ENCODE peak calls at places on chromosomes 7 and 10, in four cellular contexts. A is right atrium auricular region, O is RWPE2, C is testis. G is an unnamed sample. For H3K4me1, the result is how much of the 10 kb centered on the place peaks cover.

GRCh38 chr7:97973206-97973658 is 16.8 kb downstream of the OCM2 start:
- DNase-seq in C (peak), O (no peak), A (no peak), G (no peak)

GRCh38 chr10:5557799-5558771 is 33.3 kb downstream of the CALML3 start:
- DNase-seq in C (no peak), O (no peak), A (no peak), G (peak)

GRCh38 chr10:62637249-62638061 is 167.1 kb upstream of the ADO start:
- DNase-seq in O (no peak), A (no peak), C (no peak), G (no peak)

GRCh38 chr7:139823855-139824670 is 5.0 kb upstream of the TBXAS1 start:
- DNase-seq in O (no peak), C (no peak), A (no peak), G (peak)

GRCh38 chr10:14181197-14181936 is 149.4 kb downstream of the FRMD4A start:
- DNase-seq in A (no peak), C (no peak), O (no peak), G (no peak)

GRCh38 chr7:18049262-18049661 is 21.6 kb upstream of the PRPS1L1 start:
- DNase-seq in C (no peak), A (no peak), O (no peak), G (no peak)

GRCh38 chr10:21449288-21449966 is 76.1 kb downstream of the SKIDA1 start:
- DNase-seq in C (no peak), O (no peak), A (no peak), G (no peak)

GRCh38 chr7:158407581-158408331 is 179.9 kb downstream of the PTPRN2 start:
- DNase-seq in O (no peak), A (no peak), C (no peak), G (no peak)

GRCh38 chr10:89283988-89284475 is 17.8 kb upstream of the IFIT2 start:
- DNase-seq in C (peak), O (no peak), A (peak), G (peak)

GRCh38 chr7:42454006-42454405 is 217.0 kb upstream of the GLI3 start:
- DNase-seq in C (no peak), A (no peak), O (no peak), G (peak)

GRCh38 chr10:35523670-35524225 is 81.4 kb upstream of the GJD4 start:
- DNase-seq in O (no peak), A (no peak), C (no peak), G (no peak)

GRCh38 chr7:24834150-24834798 is 77.0 kb upstream of the GSDME start:
- DNase-seq in O (no peak), C (no peak), A (no peak), G (no peak)

GRCh38 chr7:27071622-27072390 is 24.0 kb downstream of the HOXA1 start:
- DNase-seq in C (no peak), A (no peak), O (no peak), G (no peak)

GRCh38 chr10:82572686-82573226 is 697.8 kb downstream of the NRG3 start:
- DNase-seq in C (no peak), A (no peak), O (no peak), G (no peak)

GRCh38 chr7:50667338-50667737 is 102.1 kb upstream of the DDC start:
- DNase-seq in A (no peak), C (no peak), O (no peak), G (peak)

GRCh38 chr7:28759373-28760013 is 198.6 kb downstream of the TRIL start:
- DNase-seq in A (no peak), O (no peak), C (no peak), G (no peak)

GRCh38 chr10:25142465-25142864 is 32.3 kb upstream of the GPR158 start:
- DNase-seq in C (no peak), A (no peak), O (no peak), G (no peak)

GRCh38 chr7:37211097-37211496 is 237.6 kb downstream of the ELMO1 start:
- DNase-seq in O (no peak), A (peak), C (peak), G (peak)

GRCh38 chr7:105014725-105015630 is 973 bp downstream of the KMT2E start:
- DNase-seq in O (no peak), A (no peak), C (peak), G (peak)

GRCh38 chr10:73785721-73786511 is 510 bp downstream of the ZSWIM8 start:
- DNase-seq in A (no peak), C (peak), O (no peak), G (no peak)

GRCh38 chr10:35340975-35341374 is 4.7 kb downstream of the CCNY start:
- DNase-seq in C (no peak), A (no peak), O (no peak), G (no peak)

GRCh38 chr7:8418627-8419245 is 14.7 kb upstream of the NXPH1 start:
- DNase-seq in C (peak), O (no peak), A (no peak), G (no peak)

GRCh38 chr10:104824378-104825006 is 183.4 kb downstream of the SORCS3 start:
- DNase-seq in O (no peak), A (no peak), C (peak), G (no peak)

GRCh38 chr7:142891490-142892082 is 6.0 kb upstream of the TRPV6 start:
- DNase-seq in A (no peak), O (no peak), C (no peak), G (no peak)

GRCh38 chr10:42583828-42584227 is 54.5 kb downstream of the ZNF33B start:
- DNase-seq in A (no peak), O (no peak), C (no peak), G (no peak)

GRCh38 chr7:36391436-36392198 is 2.0 kb downstream of the ANLN start:
- DNase-seq in A (no peak), C (no peak), O (no peak), G (no peak)

GRCh38 chr7:82327898-82328297 is 115.7 kb downstream of the CACNA2D1 start:
- DNase-seq in C (no peak), A (no peak), O (no peak), G (no peak)

GRCh38 chr10:22693860-22694259 is 20.5 kb downstream of the PIP4K2A start:
- DNase-seq in C (no peak), O (no peak), A (no peak), G (no peak)

GRCh38 chr7:33750177-33750576 is 155.2 kb upstream of the BMPER start:
- DNase-seq in O (no peak), C (no peak), A (no peak), G (no peak)

GRCh38 chr7:127943541-127944521 is 87.4 kb downstream of the LRRC4 start:
- DNase-seq in A (no peak), C (peak), O (no peak), G (no peak)

GRCh38 chr10:6259153-6259552 is 56.4 kb downstream of the PFKFB3 start:
- DNase-seq in A (no peak), C (no peak), O (no peak), G (no peak)

GRCh38 chr10:124417846-124418725 is 637 bp downstream of the OAT start:
- DNase-seq in A (peak), C (peak), O (peak), G (peak)

GRCh38 chr7:24477807-24478655 is 95.2 kb upstream of the PALS2 start:
- DNase-seq in O (no peak), A (peak), C (no peak), G (peak)

GRCh38 chr10:110149259-110149658 is 58.1 kb upstream of the MXI1 start:
- DNase-seq in A (no peak), C (no peak), O (no peak), G (no peak)

GRCh38 chr10:24254180-24254579 is 45.2 kb downstream of the KIAA1217 start:
- DNase-seq in O (no peak), A (no peak), C (no peak), G (no peak)

GRCh38 chr10:79274279-79275104 is 72.8 kb upstream of the PPIF start:
- DNase-seq in C (peak), A (peak), O (no peak), G (peak)

GRCh38 chr7:133712544-133712943 is 414.6 kb upstream of the LRGUK start:
- DNase-seq in O (no peak), A (no peak), C (no peak), G (no peak)

GRCh38 chr7:151833691-151834090 is 43.2 kb downstream of the PRKAG2 start:
- DNase-seq in O (peak), C (no peak), A (no peak), G (no peak)

GRCh38 chr7:33849004-33849403 is 56.3 kb upstream of the BMPER start:
- DNase-seq in A (no peak), C (no peak), O (no peak), G (no peak)

GRCh38 chr10:72240371-72240770 is 24.3 kb upstream of the ASCC1 start:
- DNase-seq in O (no peak), C (no peak), A (no peak), G (no peak)
- H3K4me1 ChIP-seq in O (under half), C (under half), A (under half), G (under half)

GRCh38 chr7:31071316-31071715 is 19.2 kb downstream of the ADCYAP1R1 start:
- DNase-seq in O (no peak), C (peak), A (no peak), G (peak)
- H3K4me1 ChIP-seq in O (under half), C (under half), A (under half), G (under half)

DNA sequence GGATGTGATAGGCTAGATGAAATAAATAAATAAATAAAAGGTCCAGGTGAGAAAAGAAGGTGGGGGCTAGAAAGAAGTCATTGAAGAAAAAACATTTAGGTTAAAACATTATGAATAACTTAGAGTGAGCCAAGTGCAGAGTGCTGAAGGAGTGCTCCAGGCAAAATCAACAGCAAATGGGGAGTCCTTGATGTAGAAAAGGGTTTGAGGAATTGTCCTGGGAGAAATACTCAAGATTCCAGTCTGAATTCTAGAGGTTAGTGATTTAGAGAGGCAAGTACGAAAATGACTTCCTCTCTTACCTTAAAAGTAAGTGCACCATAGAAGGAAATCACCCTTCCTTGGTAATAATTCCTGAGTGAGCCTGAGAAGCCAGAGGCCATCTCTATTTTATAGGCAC is 19.7 kb downstream of the CAV1 start:
- DNase-seq in C (no peak), O (no peak), A (no peak), G (no peak)
- H3K4me1 ChIP-seq in C (under half), O (under half), A (under half), G (under half)

GRCh38 chr7:30594540-30595460 is at the start of gene GARS1:
- DNase-seq in O (peak), C (peak), A (peak), G (peak)
- H3K4me1 ChIP-seq in O (under half), C (under half), A (under half), G (under half)

GRCh38 chr7:79407351-79407750 is 46.1 kb downstream of the MAGI2 start:
- DNase-seq in C (no peak), A (no peak), O (no peak), G (no peak)

GRCh38 chr7:79406371-79406770 is 47.1 kb downstream of the MAGI2 start:
- DNase-seq in O (no peak), A (no peak), C (no peak), G (no peak)

GRCh38 chr7:79403879-79404278 is 49.6 kb downstream of the MAGI2 start:
- DNase-seq in A (no peak), C (no peak), O (no peak), G (no peak)

GRCh38 chr7:79403451-79403850 is 50.0 kb downstream of the MAGI2 start:
- DNase-seq in O (no peak), C (no peak), A (no peak), G (no peak)

GRCh38 chr7:79405368-79405767 is 48.1 kb downstream of the MAGI2 start:
- DNase-seq in A (no peak), C (no peak), O (no peak), G (no peak)
- H3K4me1 ChIP-seq in A (under half), C (under half), O (under half), G (under half)

GRCh38 chr10:132592790-132593788 is 55.5 kb downstream of the INPP5A start:
- DNase-seq in O (no peak), C (no peak), A (no peak), G (no peak)
- H3K4me1 ChIP-seq in O (under half), C (under half), A (under half), G (under half)

DNA sequence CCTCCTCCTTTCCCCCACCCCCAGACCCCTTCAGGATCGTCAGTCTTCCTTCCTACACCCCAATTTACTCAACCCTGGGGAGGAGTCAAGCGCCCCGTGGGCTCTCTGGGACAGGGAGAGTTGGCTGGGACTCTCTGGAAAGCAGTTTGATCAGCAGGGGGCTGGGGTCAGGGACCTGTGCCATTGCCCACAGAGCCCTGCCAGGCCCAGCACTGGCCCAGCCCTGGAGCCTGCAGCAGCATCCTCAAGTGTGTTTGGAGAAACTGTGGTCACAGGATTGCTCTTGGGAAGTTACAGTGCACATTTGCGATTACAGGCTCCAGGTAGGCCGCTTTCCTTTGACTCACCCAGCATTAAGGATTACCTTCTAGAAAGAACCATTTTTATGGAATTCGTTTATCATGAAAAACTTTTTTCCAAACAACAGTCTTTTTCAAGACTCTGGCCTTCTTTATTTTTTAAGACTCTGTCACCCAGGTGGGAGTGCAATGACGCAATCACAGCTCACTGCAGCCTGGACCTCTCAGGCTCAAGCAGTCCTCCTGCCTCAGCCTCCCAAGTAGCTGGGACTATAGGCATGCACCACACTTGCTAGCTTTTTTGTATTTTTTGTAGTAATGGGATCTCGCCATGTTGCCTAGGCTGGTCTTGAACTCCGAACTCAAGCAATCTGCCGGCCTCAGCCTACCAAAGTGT is 50.7 kb downstream of the CHST3 start:
- DNase-seq in A (no peak), C (no peak), O (no peak), G (no peak)
- H3K4me1 ChIP-seq in A (under half), C (half or more), O (under half), G (under half)

GRCh38 chr7:30816291-30817059 is 45.3 kb downstream of the MINDY4 start:
- DNase-seq in C (peak), A (no peak), O (no peak), G (peak)
- H3K4me1 ChIP-seq in C (under half), A (under half), O (under half), G (under half)

GRCh38 chr7:16636533-16637173 is 8.9 kb downstream of the ANKMY2 start:
- DNase-seq in A (no peak), O (no peak), C (no peak), G (no peak)

GRCh38 chr7:16634292-16634738 is 11.2 kb downstream of the ANKMY2 start:
- DNase-seq in O (no peak), C (peak), A (no peak), G (peak)

GRCh38 chr7:16638282-16639265 is 7.0 kb downstream of the ANKMY2 start:
- DNase-seq in C (no peak), O (no peak), A (no peak), G (no peak)

GRCh38 chr7:16637279-16637795 is 8.2 kb downstream of the ANKMY2 start:
- DNase-seq in C (no peak), O (no peak), A (no peak), G (no peak)
- H3K4me1 ChIP-seq in C (under half), O (under half), A (under half), G (under half)

DNA sequence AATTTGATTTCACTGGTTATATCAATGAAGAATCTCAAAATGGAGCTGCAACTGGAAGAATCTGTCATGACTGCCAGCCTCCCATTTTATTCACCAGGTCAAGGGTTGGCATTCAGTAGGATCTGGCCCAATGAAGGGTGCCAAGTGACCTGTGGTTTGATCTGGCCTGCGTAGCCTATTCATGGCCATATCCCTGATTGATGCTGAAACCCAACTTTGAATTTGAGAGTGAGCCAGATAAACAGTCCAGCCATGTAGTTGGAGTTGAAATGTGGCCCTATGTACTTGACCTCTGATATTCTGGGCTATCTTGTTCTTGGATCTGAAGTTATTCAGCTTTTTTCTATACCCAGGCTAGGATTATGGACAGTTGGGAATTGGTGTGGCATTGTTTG is 1.5 kb downstream of the MKLN1 start:
- DNase-seq in A (no peak), C (peak), O (no peak), G (no peak)
- H3K4me1 ChIP-seq in A (under half), C (under half), O (under half), G (under half)